ENCODE peak calls at places on chromosome 15, in five cellular contexts. One of them, this sample, is unnamed.

GRCh38 chr15:85759391-85759790 is 35.3 kb downstream of the KLHL25 start:
- DNase-seq in CD4-positive, alpha-beta T cell: no peak
- DNase-seq in psoas muscle: no peak
- DNase-seq in cardiac septum: peak
- DNase-seq in NCI-H1436 treated with DMSO at 0.1 percent for 48 hours: no peak
- DNase-seq in this sample: no peak

GRCh38 chr15:76253851-76254440 is 57.3 kb downstream of the ETFA start:
- DNase-seq in CD4-positive, alpha-beta T cell: no peak
- DNase-seq in NCI-H1436 treated with DMSO at 0.1 percent for 48 hours: no peak
- DNase-seq in cardiac septum: no peak
- DNase-seq in psoas muscle: no peak
- DNase-seq in this sample: no peak

GRCh38 chr15:76678766-76679165 is 226.4 kb downstream of the SCAPER start:
- DNase-seq in psoas muscle: no peak
- DNase-seq in cardiac septum: no peak
- DNase-seq in CD4-positive, alpha-beta T cell: no peak
- DNase-seq in NCI-H1436 treated with DMSO at 0.1 percent for 48 hours: no peak
- DNase-seq in this sample: peak

GRCh38 chr15:57591822-57592367 is at the start of gene MYZAP:
- DNase-seq in CD4-positive, alpha-beta T cell: peak
- DNase-seq in cardiac septum: peak
- DNase-seq in NCI-H1436 treated with DMSO at 0.1 percent for 48 hours: no peak
- DNase-seq in psoas muscle: peak
- DNase-seq in this sample: no peak

GRCh38 chr15:68768321-68768720 is 52.4 kb downstream of the ANP32A start:
- DNase-seq in NCI-H1436 treated with DMSO at 0.1 percent for 48 hours: no peak
- DNase-seq in cardiac septum: no peak
- DNase-seq in CD4-positive, alpha-beta T cell: no peak
- DNase-seq in psoas muscle: no peak
- DNase-seq in this sample: no peak

GRCh38 chr15:82298520-82298919 is 35.9 kb downstream of the SAXO2 start:
- DNase-seq in psoas muscle: no peak
- DNase-seq in CD4-positive, alpha-beta T cell: peak
- DNase-seq in NCI-H1436 treated with DMSO at 0.1 percent for 48 hours: no peak
- DNase-seq in cardiac septum: no peak
- DNase-seq in this sample: no peak

GRCh38 chr15:44718180-44718926 is 7.0 kb downstream of the B2M start:
- DNase-seq in cardiac septum: no peak
- DNase-seq in CD4-positive, alpha-beta T cell: no peak
- DNase-seq in NCI-H1436 treated with DMSO at 0.1 percent for 48 hours: no peak
- DNase-seq in psoas muscle: no peak
- DNase-seq in this sample: no peak

GRCh38 chr15:20351448-20351961 is 190.1 kb downstream of the GOLGA6L6 start:
- DNase-seq in CD4-positive, alpha-beta T cell: no peak
- DNase-seq in psoas muscle: peak
- DNase-seq in NCI-H1436 treated with DMSO at 0.1 percent for 48 hours: no peak
- DNase-seq in cardiac septum: peak
- DNase-seq in this sample: no peak

GRCh38 chr15:30001592-30001991 is 81.2 kb upstream of the GOLGA8J start:
- DNase-seq in NCI-H1436 treated with DMSO at 0.1 percent for 48 hours: no peak
- DNase-seq in psoas muscle: no peak
- DNase-seq in CD4-positive, alpha-beta T cell: no peak
- DNase-seq in cardiac septum: no peak
- DNase-seq in this sample: peak

GRCh38 chr15:89575146-89575655 is at the start of gene TICRR:
- DNase-seq in NCI-H1436 treated with DMSO at 0.1 percent for 48 hours: peak
- DNase-seq in CD4-positive, alpha-beta T cell: peak
- DNase-seq in cardiac septum: peak
- DNase-seq in psoas muscle: peak
- DNase-seq in this sample: peak

GRCh38 chr15:53811530-53811929 is 52.1 kb upstream of the WDR72 start:
- DNase-seq in CD4-positive, alpha-beta T cell: no peak
- DNase-seq in NCI-H1436 treated with DMSO at 0.1 percent for 48 hours: no peak
- DNase-seq in psoas muscle: no peak
- DNase-seq in cardiac septum: no peak
- DNase-seq in this sample: no peak

GRCh38 chr15:57432141-57432701 is 55.9 kb downstream of the CGNL1 start:
- DNase-seq in NCI-H1436 treated with DMSO at 0.1 percent for 48 hours: no peak
- DNase-seq in CD4-positive, alpha-beta T cell: no peak
- DNase-seq in psoas muscle: no peak
- DNase-seq in cardiac septum: no peak
- DNase-seq in this sample: no peak

GRCh38 chr15:25402342-25402741 is 36.5 kb downstream of the UBE3A start:
- DNase-seq in psoas muscle: no peak
- DNase-seq in NCI-H1436 treated with DMSO at 0.1 percent for 48 hours: no peak
- DNase-seq in cardiac septum: no peak
- DNase-seq in CD4-positive, alpha-beta T cell: no peak
- DNase-seq in this sample: no peak

GRCh38 chr15:37106490-37107001 is 6.2 kb upstream of the MEIS2 start:
- DNase-seq in NCI-H1436 treated with DMSO at 0.1 percent for 48 hours: no peak
- DNase-seq in psoas muscle: peak
- DNase-seq in CD4-positive, alpha-beta T cell: no peak
- DNase-seq in cardiac septum: no peak
- DNase-seq in this sample: no peak

GRCh38 chr15:93246266-93247242 is 157.5 kb upstream of the RGMA start:
- DNase-seq in cardiac septum: no peak
- DNase-seq in NCI-H1436 treated with DMSO at 0.1 percent for 48 hours: no peak
- DNase-seq in psoas muscle: no peak
- DNase-seq in CD4-positive, alpha-beta T cell: no peak
- DNase-seq in this sample: no peak

GRCh38 chr15:33131880-33132279 is 62.6 kb downstream of the FMN1 start:
- DNase-seq in CD4-positive, alpha-beta T cell: no peak
- DNase-seq in cardiac septum: no peak
- DNase-seq in psoas muscle: no peak
- DNase-seq in NCI-H1436 treated with DMSO at 0.1 percent for 48 hours: no peak
- DNase-seq in this sample: no peak

GRCh38 chr15:79192462-79193036 is 90.0 kb upstream of the ANKRD34C start:
- DNase-seq in psoas muscle: no peak
- DNase-seq in cardiac septum: no peak
- DNase-seq in CD4-positive, alpha-beta T cell: no peak
- DNase-seq in NCI-H1436 treated with DMSO at 0.1 percent for 48 hours: no peak
- DNase-seq in this sample: no peak

GRCh38 chr15:80317389-80318169 is 65.6 kb upstream of the CTXND1 start:
- DNase-seq in CD4-positive, alpha-beta T cell: no peak
- DNase-seq in cardiac septum: no peak
- DNase-seq in psoas muscle: no peak
- DNase-seq in NCI-H1436 treated with DMSO at 0.1 percent for 48 hours: no peak
- DNase-seq in this sample: peak

GRCh38 chr15:94131875-94132274 is 99.5 kb upstream of the MCTP2 start:
- DNase-seq in NCI-H1436 treated with DMSO at 0.1 percent for 48 hours: no peak
- DNase-seq in cardiac septum: no peak
- DNase-seq in psoas muscle: no peak
- DNase-seq in CD4-positive, alpha-beta T cell: no peak
- DNase-seq in this sample: no peak

GRCh38 chr15:65824941-65825544 is 33.0 kb upstream of the DENND4A start:
- DNase-seq in psoas muscle: peak
- DNase-seq in CD4-positive, alpha-beta T cell: no peak
- DNase-seq in NCI-H1436 treated with DMSO at 0.1 percent for 48 hours: no peak
- DNase-seq in cardiac septum: no peak
- DNase-seq in this sample: no peak

GRCh38 chr15:73923488-73924164 is 2.6 kb upstream of the LOXL1 start:
- DNase-seq in cardiac septum: no peak
- DNase-seq in NCI-H1436 treated with DMSO at 0.1 percent for 48 hours: no peak
- DNase-seq in CD4-positive, alpha-beta T cell: no peak
- DNase-seq in psoas muscle: no peak
- DNase-seq in this sample: no peak

GRCh38 chr15:64837502-64837901 is 4.2 kb upstream of the PLEKHO2 start:
- DNase-seq in psoas muscle: no peak
- DNase-seq in cardiac septum: no peak
- DNase-seq in CD4-positive, alpha-beta T cell: peak
- DNase-seq in NCI-H1436 treated with DMSO at 0.1 percent for 48 hours: no peak
- DNase-seq in this sample: no peak

GRCh38 chr15:94070341-94071275 is 160.8 kb upstream of the MCTP2 start:
- DNase-seq in cardiac septum: no peak
- DNase-seq in NCI-H1436 treated with DMSO at 0.1 percent for 48 hours: no peak
- DNase-seq in CD4-positive, alpha-beta T cell: no peak
- DNase-seq in psoas muscle: no peak
- DNase-seq in this sample: no peak